ENCODE peak calls at places on chromosomes 16 and 17, in six cellular contexts. One of them, this sample, is unnamed.

GRCh38 chr17:77901476-77901875 is 57.0 kb upstream of the TNRC6C start:
- DNase-seq in WERI-Rb-1: no peak
- DNase-seq in NCI-H510A treated with DMSO at 0.1 percent for 48 hours: no peak
- DNase-seq in LHCN-M2: no peak
- DNase-seq in NCI-H82: no peak
- DNase-seq in cardiac muscle cell: no peak
- DNase-seq in this sample: no peak

GRCh38 chr17:66522591-66523272 is 220.3 kb downstream of the PRKCA start:
- DNase-seq in WERI-Rb-1: no peak
- DNase-seq in NCI-H510A treated with DMSO at 0.1 percent for 48 hours: no peak
- DNase-seq in cardiac muscle cell: no peak
- DNase-seq in NCI-H82: no peak
- DNase-seq in LHCN-M2: peak
- DNase-seq in this sample: peak

GRCh38 chr17:82780981-82781893 is 29.4 kb downstream of the TBCD start:
- DNase-seq in NCI-H510A treated with DMSO at 0.1 percent for 48 hours: no peak
- DNase-seq in NCI-H82: peak
- DNase-seq in WERI-Rb-1: no peak
- DNase-seq in LHCN-M2: no peak
- DNase-seq in cardiac muscle cell: no peak
- DNase-seq in this sample: no peak

GRCh38 chr17:39564201-39564828 is 43.4 kb downstream of the NEUROD2 start:
- DNase-seq in WERI-Rb-1: no peak
- DNase-seq in NCI-H510A treated with DMSO at 0.1 percent for 48 hours: peak
- DNase-seq in LHCN-M2: no peak
- DNase-seq in cardiac muscle cell: no peak
- DNase-seq in NCI-H82: peak
- DNase-seq in this sample: no peak

GRCh38 chr17:75346906-75347305 is 57.7 kb upstream of the SLC25A19 start:
- DNase-seq in WERI-Rb-1: peak
- DNase-seq in NCI-H510A treated with DMSO at 0.1 percent for 48 hours: no peak
- DNase-seq in cardiac muscle cell: no peak
- DNase-seq in NCI-H82: peak
- DNase-seq in LHCN-M2: peak
- DNase-seq in this sample: no peak

GRCh38 chr17:348692-349425 is 3.7 kb downstream of the RPH3AL start:
- DNase-seq in cardiac muscle cell: no peak
- DNase-seq in NCI-H82: no peak
- DNase-seq in WERI-Rb-1: no peak
- DNase-seq in LHCN-M2: no peak
- DNase-seq in NCI-H510A treated with DMSO at 0.1 percent for 48 hours: no peak
- DNase-seq in this sample: peak

GRCh38 chr16:50680556-50680893 is 587 bp downstream of the SNX20 start:
- DNase-seq in cardiac muscle cell: no peak
- DNase-seq in NCI-H510A treated with DMSO at 0.1 percent for 48 hours: no peak
- DNase-seq in WERI-Rb-1: no peak
- DNase-seq in NCI-H82: no peak
- DNase-seq in LHCN-M2: no peak
- DNase-seq in this sample: no peak

GRCh38 chr16:88376835-88377726 is 5.7 kb upstream of the ZNF469 start:
- DNase-seq in LHCN-M2: no peak
- DNase-seq in NCI-H510A treated with DMSO at 0.1 percent for 48 hours: no peak
- DNase-seq in WERI-Rb-1: no peak
- DNase-seq in NCI-H82: no peak
- DNase-seq in cardiac muscle cell: no peak
- DNase-seq in this sample: peak

GRCh38 chr17:41464682-41465081 is 2.5 kb downstream of the KRT32 start:
- DNase-seq in LHCN-M2: peak
- DNase-seq in NCI-H510A treated with DMSO at 0.1 percent for 48 hours: no peak
- DNase-seq in cardiac muscle cell: peak
- DNase-seq in NCI-H82: no peak
- DNase-seq in WERI-Rb-1: no peak
- DNase-seq in this sample: peak

GRCh38 chr17:78805301-78805700 is 23.2 kb upstream of the CYTH1 start:
- DNase-seq in LHCN-M2: no peak
- DNase-seq in NCI-H82: no peak
- DNase-seq in WERI-Rb-1: no peak
- DNase-seq in NCI-H510A treated with DMSO at 0.1 percent for 48 hours: no peak
- DNase-seq in cardiac muscle cell: no peak
- DNase-seq in this sample: no peak

GRCh38 chr16:1771864-1772361 is 570 bp upstream of the NME3 start:
- DNase-seq in NCI-H510A treated with DMSO at 0.1 percent for 48 hours: no peak
- DNase-seq in cardiac muscle cell: peak
- DNase-seq in LHCN-M2: no peak
- DNase-seq in WERI-Rb-1: no peak
- DNase-seq in NCI-H82: peak
- DNase-seq in this sample: no peak

GRCh38 chr16:82038941-82039340 is 3.9 kb downstream of the HSD17B2 start:
- DNase-seq in LHCN-M2: no peak
- DNase-seq in WERI-Rb-1: no peak
- DNase-seq in NCI-H82: no peak
- DNase-seq in NCI-H510A treated with DMSO at 0.1 percent for 48 hours: no peak
- DNase-seq in cardiac muscle cell: no peak
- DNase-seq in this sample: no peak

GRCh38 chr17:586920-587319 is 127.7 kb downstream of the VPS53 start:
- DNase-seq in NCI-H510A treated with DMSO at 0.1 percent for 48 hours: no peak
- DNase-seq in NCI-H82: no peak
- DNase-seq in LHCN-M2: no peak
- DNase-seq in WERI-Rb-1: no peak
- DNase-seq in cardiac muscle cell: no peak
- DNase-seq in this sample: no peak

GRCh38 chr17:76204277-76204676 is 36.0 kb downstream of the RNF157 start:
- DNase-seq in LHCN-M2: peak
- DNase-seq in WERI-Rb-1: no peak
- DNase-seq in NCI-H510A treated with DMSO at 0.1 percent for 48 hours: no peak
- DNase-seq in cardiac muscle cell: no peak
- DNase-seq in NCI-H82: no peak
- DNase-seq in this sample: peak

GRCh38 chr17:44279586-44280344 is 11.8 kb upstream of the SLC4A1 start:
- DNase-seq in cardiac muscle cell: peak
- DNase-seq in NCI-H82: no peak
- DNase-seq in NCI-H510A treated with DMSO at 0.1 percent for 48 hours: no peak
- DNase-seq in WERI-Rb-1: no peak
- DNase-seq in LHCN-M2: peak
- DNase-seq in this sample: peak

GRCh38 chr16:27385398-27385797 is 16.6 kb upstream of the IL21R start:
- DNase-seq in WERI-Rb-1: peak
- DNase-seq in NCI-H510A treated with DMSO at 0.1 percent for 48 hours: no peak
- DNase-seq in NCI-H82: peak
- DNase-seq in cardiac muscle cell: no peak
- DNase-seq in LHCN-M2: no peak
- DNase-seq in this sample: no peak

GRCh38 chr17:41004397-41004796 is 4.5 kb downstream of the KRTAP3-1 start:
- DNase-seq in NCI-H510A treated with DMSO at 0.1 percent for 48 hours: peak
- DNase-seq in cardiac muscle cell: no peak
- DNase-seq in NCI-H82: no peak
- DNase-seq in WERI-Rb-1: peak
- DNase-seq in LHCN-M2: no peak
- DNase-seq in this sample: no peak

GRCh38 chr16:84933774-84934571 is 77.4 kb downstream of the ZDHHC7 start:
- DNase-seq in NCI-H82: no peak
- DNase-seq in NCI-H510A treated with DMSO at 0.1 percent for 48 hours: no peak
- DNase-seq in cardiac muscle cell: no peak
- DNase-seq in LHCN-M2: no peak
- DNase-seq in WERI-Rb-1: no peak
- DNase-seq in this sample: peak

GRCh38 chr17:75005291-75005690 is 7.2 kb upstream of the MRPL58 start:
- DNase-seq in LHCN-M2: no peak
- DNase-seq in NCI-H510A treated with DMSO at 0.1 percent for 48 hours: no peak
- DNase-seq in cardiac muscle cell: no peak
- DNase-seq in NCI-H82: no peak
- DNase-seq in WERI-Rb-1: no peak
- DNase-seq in this sample: no peak

GRCh38 chr16:26856791-26857190 is 209.9 kb upstream of the C16orf82 start:
- DNase-seq in NCI-H82: no peak
- DNase-seq in cardiac muscle cell: no peak
- DNase-seq in LHCN-M2: no peak
- DNase-seq in WERI-Rb-1: no peak
- DNase-seq in NCI-H510A treated with DMSO at 0.1 percent for 48 hours: no peak
- DNase-seq in this sample: no peak

GRCh38 chr17:64130559-64131001 is 636 bp upstream of the ERN1 start:
- DNase-seq in LHCN-M2: peak
- DNase-seq in WERI-Rb-1: no peak
- DNase-seq in NCI-H82: no peak
- DNase-seq in NCI-H510A treated with DMSO at 0.1 percent for 48 hours: no peak
- DNase-seq in cardiac muscle cell: no peak
- DNase-seq in this sample: peak

GRCh38 chr17:67478266-67479118 is 101.4 kb downstream of the PITPNC1 start:
- DNase-seq in NCI-H82: no peak
- DNase-seq in WERI-Rb-1: no peak
- DNase-seq in NCI-H510A treated with DMSO at 0.1 percent for 48 hours: no peak
- DNase-seq in LHCN-M2: peak
- DNase-seq in cardiac muscle cell: no peak
- DNase-seq in this sample: no peak

GRCh38 chr17:27545562-27546229 is 85.3 kb upstream of the LGALS9 start:
- DNase-seq in cardiac muscle cell: no peak
- DNase-seq in LHCN-M2: peak
- DNase-seq in NCI-H82: peak
- DNase-seq in NCI-H510A treated with DMSO at 0.1 percent for 48 hours: peak
- DNase-seq in WERI-Rb-1: no peak
- DNase-seq in this sample: no peak

GRCh38 chr16:5615868-5616642 is 518.5 kb upstream of the EEF2KMT start:
- DNase-seq in NCI-H510A treated with DMSO at 0.1 percent for 48 hours: no peak
- DNase-seq in cardiac muscle cell: peak
- DNase-seq in WERI-Rb-1: peak
- DNase-seq in NCI-H82: peak
- DNase-seq in LHCN-M2: no peak
- DNase-seq in this sample: peak

GRCh38 chr17:76710863-76711611 is at the start of gene MXRA7:
- DNase-seq in cardiac muscle cell: peak
- DNase-seq in NCI-H510A treated with DMSO at 0.1 percent for 48 hours: no peak
- DNase-seq in WERI-Rb-1: peak
- DNase-seq in LHCN-M2: peak
- DNase-seq in NCI-H82: peak
- DNase-seq in this sample: peak

GRCh38 chr17:51475650-51476221 is 215.4 kb downstream of the UTP18 start:
- DNase-seq in NCI-H510A treated with DMSO at 0.1 percent for 48 hours: no peak
- DNase-seq in WERI-Rb-1: no peak
- DNase-seq in LHCN-M2: no peak
- DNase-seq in NCI-H82: no peak
- DNase-seq in cardiac muscle cell: no peak
- DNase-seq in this sample: no peak

GRCh38 chr16:49660647-49661046 is 195.3 kb downstream of the ZNF423 start:
- DNase-seq in NCI-H510A treated with DMSO at 0.1 percent for 48 hours: no peak
- DNase-seq in cardiac muscle cell: no peak
- DNase-seq in NCI-H82: peak
- DNase-seq in LHCN-M2: no peak
- DNase-seq in WERI-Rb-1: peak
- DNase-seq in this sample: no peak

GRCh38 chr16:689175-689897 is 862 bp downstream of the WDR24 start:
- DNase-seq in WERI-Rb-1: no peak
- DNase-seq in NCI-H82: no peak
- DNase-seq in NCI-H510A treated with DMSO at 0.1 percent for 48 hours: no peak
- DNase-seq in cardiac muscle cell: no peak
- DNase-seq in LHCN-M2: no peak
- DNase-seq in this sample: no peak

GRCh38 chr17:53420035-53420641 is 402.6 kb upstream of the KIF2B start:
- DNase-seq in WERI-Rb-1: no peak
- DNase-seq in cardiac muscle cell: no peak
- DNase-seq in NCI-H82: no peak
- DNase-seq in NCI-H510A treated with DMSO at 0.1 percent for 48 hours: no peak
- DNase-seq in LHCN-M2: peak
- DNase-seq in this sample: no peak

GRCh38 chr17:31416503-31416923 is 25.0 kb downstream of the RAB11FIP4 start:
- DNase-seq in NCI-H510A treated with DMSO at 0.1 percent for 48 hours: no peak
- DNase-seq in LHCN-M2: no peak
- DNase-seq in WERI-Rb-1: no peak
- DNase-seq in cardiac muscle cell: peak
- DNase-seq in NCI-H82: no peak
- DNase-seq in this sample: no peak

GRCh38 chr17:2797226-2797625 is 988 bp downstream of the RAP1GAP2 start:
- DNase-seq in cardiac muscle cell: no peak
- DNase-seq in LHCN-M2: no peak
- DNase-seq in NCI-H510A treated with DMSO at 0.1 percent for 48 hours: no peak
- DNase-seq in WERI-Rb-1: no peak
- DNase-seq in NCI-H82: no peak
- DNase-seq in this sample: no peak

GRCh38 chr17:80585880-80586279 is 41.2 kb downstream of the RPTOR start:
- DNase-seq in NCI-H82: peak
- DNase-seq in cardiac muscle cell: no peak
- DNase-seq in LHCN-M2: no peak
- DNase-seq in WERI-Rb-1: no peak
- DNase-seq in NCI-H510A treated with DMSO at 0.1 percent for 48 hours: peak
- DNase-seq in this sample: no peak

This sample was measured in kidney tubule cell.